ENCODE peak calls at places on chromosomes 12 and 14, in six cellular contexts. S is AG08395; Z is stimulated activated CD4-positive, alpha-beta T cell treated with anti-CD3 and anti-CD28 coated beads, Interleukin-4, amount 100 ng/mL, for 4 hours; G is mammary epithelial cell; R is T47D; K is psoas muscle. W is an unnamed sample.

GRCh38 chr14:51203881-51204280 is 36.2 kb upstream of the TMX1 start:
- DNase-seq in S (no peak), Z (no peak), G (no peak), R (no peak), K (no peak), W (no peak)

GRCh38 chr14:81363746-81364400 is 36.3 kb downstream of the STON2 start:
- DNase-seq in S (peak), Z (no peak), G (peak), R (no peak), K (no peak), W (peak)

GRCh38 chr14:21997300-21997699 is 323.7 kb upstream of the OR4E1 start:
- DNase-seq in S (no peak), Z (no peak), G (peak), R (peak), K (no peak), W (no peak)

GRCh38 chr12:76101739-76102385 is 17.4 kb upstream of the NAP1L1 start:
- DNase-seq in S (no peak), Z (no peak), G (no peak), R (no peak), K (no peak), W (no peak)

GRCh38 chr14:55301722-55302121 is 30.5 kb downstream of the FBXO34 start:
- DNase-seq in S (peak), Z (no peak), G (peak), R (peak), K (no peak), W (peak)

GRCh38 chr12:95642583-95642982 is 91.3 kb upstream of the USP44 start:
- DNase-seq in S (no peak), Z (no peak), G (no peak), R (no peak), K (no peak), W (no peak)

GRCh38 chr14:32329146-32329545 is at the start of gene AKAP6:
- DNase-seq in S (no peak), Z (no peak), G (no peak), R (no peak), K (no peak), W (no peak)

GRCh38 chr14:78758333-78758732 is 588.2 kb downstream of the NRXN3 start:
- DNase-seq in S (no peak), Z (no peak), G (peak), R (peak), K (no peak), W (no peak)

GRCh38 chr14:70677324-70677723 is 35.6 kb downstream of the TTC9 start:
- DNase-seq in S (no peak), Z (no peak), G (no peak), R (no peak), K (no peak), W (no peak)

GRCh38 chr12:25497021-25497420 is 56.1 kb downstream of the LMNTD1 start:
- DNase-seq in S (no peak), Z (no peak), G (no peak), R (no peak), K (no peak), W (no peak)

GRCh38 chr12:42696424-42697149 is 107.0 kb upstream of the PRICKLE1 start:
- DNase-seq in S (peak), Z (no peak), G (peak), R (no peak), K (peak), W (no peak)

GRCh38 chr12:119788783-119789182 is 88.3 kb downstream of the CIT start:
- DNase-seq in S (peak), Z (no peak), G (peak), R (no peak), K (no peak), W (no peak)

GRCh38 chr12:53101931-53102781 is 1.1 kb upstream of the SOAT2 start:
- DNase-seq in S (no peak), Z (no peak), G (no peak), R (no peak), K (no peak), W (peak)

GRCh38 chr14:100103261-100104005 is 38.2 kb downstream of the EVL start:
- DNase-seq in S (peak), Z (no peak), G (no peak), R (no peak), K (no peak), W (no peak)

GRCh38 chr14:31340297-31341063 is 79.9 kb downstream of the HEATR5A start:
- DNase-seq in S (no peak), Z (no peak), G (no peak), R (no peak), K (no peak), W (no peak)

GRCh38 chr14:61381589-61381988 is 60.2 kb downstream of the PRKCH start:
- DNase-seq in S (no peak), Z (no peak), G (peak), R (no peak), K (no peak), W (peak)

GRCh38 chr12:15584366-15585041 is 204.7 kb downstream of the EPS8 start:
- DNase-seq in S (peak), Z (no peak), G (no peak), R (peak), K (no peak), W (no peak)

GRCh38 chr12:54701940-54702592 is 53.9 kb upstream of the DCD start:
- DNase-seq in S (peak), Z (no peak), G (peak), R (peak), K (no peak), W (peak)

GRCh38 chr12:3698218-3698974 is 54.5 kb downstream of the CRACR2A start:
- DNase-seq in S (peak), Z (no peak), G (peak), R (no peak), K (no peak), W (peak)

GRCh38 chr12:71799105-71799504 is 40.5 kb upstream of the TBC1D15 start:
- DNase-seq in S (peak), Z (no peak), G (peak), R (no peak), K (no peak), W (peak)

GRCh38 chr12:23415180-23415579 is 534.3 kb downstream of the SOX5 start:
- DNase-seq in S (no peak), Z (no peak), G (no peak), R (no peak), K (no peak), W (no peak)

GRCh38 chr14:24673534-24674203 is 39.7 kb upstream of the GZMB start:
- DNase-seq in S (no peak), Z (peak), G (peak), R (no peak), K (no peak), W (no peak)

GRCh38 chr12:122505419-122506051 is 4.8 kb upstream of the ZCCHC8 start:
- DNase-seq in S (no peak), Z (no peak), G (no peak), R (no peak), K (no peak), W (no peak)

GRCh38 chr12:54393350-54393655 is 8.8 kb upstream of the ZNF385A start:
- DNase-seq in S (no peak), Z (no peak), G (no peak), R (no peak), K (peak), W (peak)

GRCh38 chr12:7588703-7589329 is 76.9 kb downstream of the APOBEC1 start:
- DNase-seq in S (peak), Z (peak), G (peak), R (peak), K (no peak), W (peak)

GRCh38 chr12:20716037-20716436 is 20.9 kb downstream of the SLCO1C1 start:
- DNase-seq in S (no peak), Z (no peak), G (no peak), R (peak), K (no peak), W (no peak)

GRCh38 chr12:2691340-2692111 is 103.2 kb upstream of the FKBP4 start:
- DNase-seq in S (no peak), Z (peak), G (no peak), R (no peak), K (no peak), W (peak)

GRCh38 chr12:105218434-105218833 is 17.5 kb downstream of the APPL2 start:
- DNase-seq in S (no peak), Z (no peak), G (no peak), R (no peak), K (peak), W (no peak)

GRCh38 chr12:97616936-97617335 is 154.3 kb downstream of the RMST start:
- DNase-seq in S (no peak), Z (no peak), G (no peak), R (no peak), K (no peak), W (no peak)

GRCh38 chr12:121530600-121531355 is 50.0 kb downstream of the KDM2B start:
- DNase-seq in S (peak), Z (peak), G (no peak), R (peak), K (peak), W (peak)

GRCh38 chr12:12214635-12215131 is 52.2 kb downstream of the LRP6 start:
- DNase-seq in S (no peak), Z (no peak), G (peak), R (no peak), K (no peak), W (no peak)

GRCh38 chr14:99560946-99561683 is 42.9 kb downstream of the CCDC85C start:
- DNase-seq in S (no peak), Z (no peak), G (no peak), R (peak), K (no peak), W (peak)

GRCh38 chr12:119149270-119149669 is 29.5 kb upstream of the HSPB8 start:
- DNase-seq in S (no peak), Z (no peak), G (no peak), R (no peak), K (no peak), W (no peak)

GRCh38 chr14:74634964-74635363 is 22.9 kb upstream of the LTBP2 start:
- DNase-seq in S (no peak), Z (no peak), G (no peak), R (no peak), K (no peak), W (no peak)

GRCh38 chr14:66403183-66403582 is 83.0 kb upstream of the CCDC196 start:
- DNase-seq in S (peak), Z (no peak), G (peak), R (peak), K (no peak), W (peak)

GRCh38 chr12:53676715-53677611 is 1.1 kb upstream of the ATP5MC2 start:
- DNase-seq in S (peak), Z (peak), G (no peak), R (no peak), K (peak), W (no peak)

GRCh38 chr14:76876076-76876475 is 49.9 kb downstream of the LRRC74A start:
- DNase-seq in S (peak), Z (peak), G (peak), R (peak), K (peak), W (peak)

GRCh38 chr12:3304436-3305135 is 186.4 kb upstream of the PRMT8 start:
- DNase-seq in S (peak), Z (no peak), G (peak), R (no peak), K (no peak), W (peak)

W was measured in osteoblast.